ENCODE peak calls at places on chromosomes 12 and 14, in eight cellular contexts. E, T, B, C, L, F, U and G are unnamed samples.

GRCh38 chr12:21775130-21775920 is 819 bp upstream of the KCNJ8 start:
- DNase-seq in E (no peak), T (no peak), B (no peak), C (no peak), L (no peak), F (no peak), U (no peak), G (no peak)

GRCh38 chr12:91272456-91273063 is 89.9 kb upstream of the DCN start:
- DNase-seq in E (peak), T (no peak), B (no peak), C (peak), L (no peak), F (peak), U (no peak), G (no peak)

GRCh38 chr14:69671365-69672050 is 60.1 kb downstream of the SUSD6 start:
- DNase-seq in E (no peak), T (no peak), B (no peak), C (no peak), L (no peak), F (no peak), U (no peak), G (no peak)

GRCh38 chr12:19125325-19125724 is 4.2 kb upstream of the PLEKHA5 start:
- DNase-seq in E (no peak), T (no peak), B (no peak), C (no peak), L (peak), F (no peak), U (no peak), G (no peak)

GRCh38 chr12:4648099-4648498 is 752 bp downstream of the AKAP3 start:
- DNase-seq in E (peak), T (no peak), B (no peak), C (no peak), L (no peak), F (no peak), U (no peak), G (no peak)

GRCh38 chr12:65568517-65568916 is 255.8 kb upstream of the HMGA2 start:
- DNase-seq in E (no peak), T (peak), B (no peak), C (no peak), L (peak), F (no peak), U (no peak), G (no peak)

GRCh38 chr12:8996682-8997405 is 7.5 kb downstream of the KLRG1 start:
- DNase-seq in E (peak), T (no peak), B (no peak), C (no peak), L (peak), F (no peak), U (peak), G (no peak)

GRCh38 chr12:93616584-93617101 is 44.2 kb downstream of the SOCS2 start:
- DNase-seq in E (no peak), T (peak), B (no peak), C (no peak), L (no peak), F (no peak), U (peak), G (no peak)

GRCh38 chr12:116924558-116925453 is 14.1 kb downstream of the FBXW8 start:
- DNase-seq in E (peak), T (peak), B (no peak), C (peak), L (peak), F (peak), U (peak), G (no peak)

GRCh38 chr12:2211119-2211518 is 158.3 kb downstream of the CACNA1C start:
- DNase-seq in E (no peak), T (no peak), B (no peak), C (no peak), L (no peak), F (no peak), U (no peak), G (no peak)

GRCh38 chr12:56098592-56098991 is 5.8 kb upstream of the PA2G4 start:
- DNase-seq in E (no peak), T (no peak), B (no peak), C (no peak), L (no peak), F (no peak), U (no peak), G (no peak)

GRCh38 chr14:36665887-36666415 is 4.3 kb downstream of the PAX9 start:
- DNase-seq in E (no peak), T (no peak), B (no peak), C (no peak), L (no peak), F (no peak), U (no peak), G (no peak)

DNA sequence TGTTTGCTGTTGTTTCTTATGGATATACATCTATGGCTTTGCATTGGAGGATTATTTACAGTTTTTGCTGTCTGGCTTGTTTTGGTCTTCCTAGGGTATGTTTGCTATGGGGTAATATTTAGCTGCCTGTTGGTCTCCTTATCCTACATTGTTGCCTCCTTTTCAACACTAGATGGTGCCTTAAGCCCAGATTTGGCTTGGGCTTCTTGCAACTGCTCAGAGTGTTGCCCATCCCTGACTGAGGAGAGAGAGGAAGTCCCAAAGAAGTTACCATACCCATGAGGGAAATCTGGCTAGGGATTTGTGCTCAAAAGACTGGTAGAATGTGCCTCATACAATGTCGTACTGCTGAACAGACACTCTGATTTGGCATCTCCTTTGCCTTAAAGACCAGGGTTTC is 94.6 kb upstream of the MUCL1 start:
- DNase-seq in E (peak), T (peak), B (no peak), C (no peak), L (peak), F (no peak), U (no peak), G (no peak)
- TF ChIP-seq CTCF in E (peak), T (peak), B (peak), C (no peak), L (peak), F (no peak), U (peak), G (peak)

DNA sequence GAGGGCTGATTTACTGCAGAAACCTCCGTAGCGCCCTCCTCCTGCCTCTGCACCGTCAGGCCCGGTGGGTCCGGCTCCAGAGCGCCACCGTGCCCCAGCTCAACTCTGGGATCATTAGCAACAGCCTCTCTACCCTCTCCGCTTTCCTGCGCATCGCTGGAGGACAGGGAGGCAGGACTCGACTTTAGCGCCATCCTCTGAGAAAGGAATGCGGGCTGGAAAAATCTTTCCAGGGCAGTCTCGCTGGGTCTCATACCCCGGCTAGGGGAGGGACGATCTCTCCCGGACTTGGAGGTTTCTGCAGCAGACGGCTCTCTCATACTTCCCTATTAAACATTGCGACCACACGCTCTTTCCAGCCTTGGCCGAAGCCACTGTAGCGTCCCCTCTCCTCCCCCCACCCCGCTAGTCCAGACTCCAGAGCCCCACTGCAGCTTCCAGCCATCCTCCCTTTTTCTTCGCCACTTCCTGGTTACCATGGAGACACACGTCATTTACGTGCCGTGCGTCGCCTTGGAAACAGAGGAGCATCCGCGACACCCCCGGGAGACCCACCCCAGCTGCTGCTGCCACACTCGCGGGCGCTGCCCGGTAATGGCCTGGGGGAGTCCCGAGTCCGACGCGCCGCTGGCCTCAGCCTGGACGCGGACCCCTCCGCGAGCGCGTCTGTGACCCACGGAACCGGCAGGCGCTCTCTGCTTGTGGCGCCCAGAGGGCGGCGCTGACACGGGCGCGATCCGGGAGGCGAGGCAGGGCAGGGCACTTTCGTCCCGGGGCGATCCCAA is at the start of gene CCDC184:
- DNase-seq in E (peak), T (peak), B (peak), C (peak), L (peak), F (peak), U (no peak), G (no peak)
- TF ChIP-seq CTCF in E (peak), T (peak), B (no peak), C (peak), L (peak), F (peak), U (peak), G (peak)

GRCh38 chr14:100028990-100029677 is 36.1 kb upstream of the EVL start:
- DNase-seq in E (peak), T (peak), B (no peak), C (no peak), L (no peak), F (no peak), U (no peak), G (no peak)
- TF ChIP-seq CTCF in E (no peak), T (no peak), B (no peak), C (no peak), L (no peak), F (no peak), U (no peak), G (peak)

GRCh38 chr14:33363687-33364086 is 425.0 kb downstream of the NPAS3 start:
- DNase-seq in E (peak), T (no peak), B (no peak), C (no peak), L (no peak), F (no peak), U (no peak), G (no peak)

GRCh38 chr14:33356167-33356566 is 417.5 kb downstream of the NPAS3 start:
- DNase-seq in E (no peak), T (no peak), B (no peak), C (no peak), L (no peak), F (no peak), U (no peak), G (no peak)

GRCh38 chr14:33362934-33363333 is 424.3 kb downstream of the NPAS3 start:
- DNase-seq in E (no peak), T (no peak), B (peak), C (no peak), L (no peak), F (no peak), U (no peak), G (no peak)

GRCh38 chr14:33357225-33358010 is 418.7 kb downstream of the NPAS3 start:
- DNase-seq in E (no peak), T (no peak), B (no peak), C (peak), L (no peak), F (no peak), U (no peak), G (no peak)

GRCh38 chr14:33359288-33359881 is 420.7 kb downstream of the NPAS3 start:
- DNase-seq in E (no peak), T (no peak), B (no peak), C (no peak), L (no peak), F (no peak), U (no peak), G (no peak)
- TF ChIP-seq CTCF in E (no peak), T (no peak), B (no peak), C (no peak), L (no peak), F (no peak), U (no peak), G (no peak)